ENCODE peak calls at places on chromosomes 2 and 18, in ten cellular contexts. P is A549, D is colonic mucosa, F is mesothelial cell of epicardium, A is tibial artery, E is choroid plexus epithelial cell, J is MCF 10A, U is left lung, T is heart right ventricle, M is fibroblast of lung. S is an unnamed sample.

GRCh38 chr2:98483257-98483861 is 38.7 kb downstream of the INPP4A start:
- DNase-seq in J (no peak), D (no peak), U (no peak), E (no peak), T (no peak), P (no peak), M (no peak), A (no peak), F (no peak), S (no peak)

GRCh38 chr2:96315400-96316071 is 9.6 kb upstream of the ITPRIPL1 start:
- DNase-seq in E (peak), J (peak), D (no peak), P (peak), F (no peak), A (no peak), U (no peak), M (peak), T (no peak), S (no peak)

GRCh38 chr18:68642003-68642402 is 72.9 kb downstream of the TMX3 start:
- DNase-seq in P (no peak), T (no peak), F (no peak), M (no peak), U (no peak), D (no peak), A (no peak), J (no peak), E (no peak), S (no peak)

GRCh38 chr2:72770879-72771461 is 54.9 kb downstream of the EXOC6B start:
- DNase-seq in J (peak), F (no peak), M (peak), P (peak), E (peak), T (no peak), D (peak), A (peak), U (no peak), S (peak)

GRCh38 chr18:63320690-63321265 is 1.2 kb upstream of the BCL2 start:
- DNase-seq in U (peak), P (peak), J (peak), F (peak), T (peak), D (peak), A (peak), M (peak), E (peak), S (no peak)

GRCh38 chr2:70190086-70190412 is 770 bp downstream of the C2orf42 start:
- DNase-seq in A (no peak), T (no peak), U (no peak), P (no peak), J (no peak), F (no peak), E (peak), M (no peak), D (peak), S (no peak)

GRCh38 chr2:213834331-213834730 is 550.1 kb downstream of the SPAG16 start:
- DNase-seq in T (no peak), E (peak), U (no peak), M (peak), J (peak), D (no peak), P (peak), F (no peak), A (peak), S (no peak)

GRCh38 chr18:58611471-58612131 is 17.3 kb downstream of the ALPK2 start:
- DNase-seq in D (no peak), F (no peak), M (peak), P (peak), E (peak), J (peak), U (no peak), A (no peak), T (no peak), S (no peak)

GRCh38 chr18:73232933-73233332 is 365.1 kb upstream of the NETO1 start:
- DNase-seq in P (no peak), U (no peak), T (no peak), A (no peak), F (no peak), M (peak), J (no peak), D (no peak), E (no peak), S (no peak)

DNA sequence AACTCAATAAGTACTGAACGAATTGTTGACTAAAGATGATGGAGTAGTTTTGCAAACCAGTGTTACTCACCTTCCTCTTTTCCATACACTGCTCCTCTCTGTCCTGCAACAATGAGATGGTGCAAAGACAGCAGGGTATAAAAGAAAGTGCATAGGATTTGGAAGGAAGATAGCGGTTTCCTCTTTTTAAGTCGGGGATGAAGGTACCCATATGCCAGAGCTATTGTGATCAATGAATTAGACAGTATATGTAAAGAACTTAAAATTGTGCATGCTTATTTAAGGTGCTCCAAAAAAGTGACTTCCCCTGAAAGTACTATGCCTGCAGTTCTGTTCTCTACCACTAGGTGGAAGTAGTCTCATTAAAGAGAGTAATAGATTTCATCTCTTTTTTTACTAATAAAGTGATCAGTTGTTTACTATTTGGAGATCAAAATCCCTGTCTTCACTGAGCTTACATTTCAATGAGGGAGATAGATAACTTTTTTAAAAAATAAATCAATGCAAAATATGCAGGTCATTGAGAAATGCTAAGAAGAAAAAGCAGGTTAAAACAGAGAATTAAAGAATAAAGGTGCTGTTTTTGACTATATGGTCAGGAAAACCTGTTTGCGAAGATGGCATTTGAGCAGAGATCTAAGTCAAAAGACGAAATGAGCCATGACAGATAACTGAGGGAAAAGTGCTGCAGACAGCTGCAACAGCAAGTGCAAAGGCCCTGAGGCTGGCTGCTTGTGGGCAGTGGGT is 339.7 kb upstream of the SLC14A2 start:
- DNase-seq in P (peak), J (peak), T (no peak), D (no peak), E (peak), F (no peak), M (peak), U (no peak), A (no peak), S (no peak)
- TF ChIP-seq CTCF in P (no peak), J (peak), T (peak), D (peak), E (peak), F (peak), M (peak), U (peak), A (peak), S (no peak)

GRCh38 chr18:32439802-32440201 is 30.9 kb downstream of the GAREM1 start:
- DNase-seq in E (no peak), F (no peak), M (no peak), U (no peak), T (no peak), P (peak), D (peak), A (no peak), J (peak), S (no peak)
- TF ChIP-seq CTCF in E (peak), F (no peak), M (peak), U (no peak), T (peak), P (no peak), D (no peak), A (no peak), J (peak), S (no peak)

GRCh38 chr2:43212216-43212828 is 14.1 kb downstream of the ZFP36L2 start:
- DNase-seq in D (peak), F (no peak), P (no peak), E (no peak), A (no peak), T (no peak), M (no peak), J (no peak), U (peak), S (no peak)

GRCh38 chr2:43215673-43216255 is 10.6 kb downstream of the ZFP36L2 start:
- DNase-seq in D (no peak), M (no peak), E (no peak), U (no peak), J (no peak), P (no peak), F (no peak), A (no peak), T (no peak), S (no peak)

GRCh38 chr2:43212931-43213330 is 13.5 kb downstream of the ZFP36L2 start:
- DNase-seq in J (no peak), T (peak), E (no peak), M (no peak), A (peak), U (peak), F (no peak), D (peak), P (no peak), S (no peak)

GRCh38 chr2:43216629-43217028 is 9.8 kb downstream of the ZFP36L2 start:
- DNase-seq in A (no peak), P (no peak), U (no peak), E (no peak), M (no peak), D (no peak), T (no peak), F (no peak), J (no peak), S (no peak)

GRCh38 chr2:43214253-43214652 is 12.2 kb downstream of the ZFP36L2 start:
- DNase-seq in F (no peak), D (no peak), A (no peak), P (no peak), J (no peak), U (no peak), M (no peak), T (no peak), E (no peak), S (no peak)
- TF ChIP-seq CTCF in F (no peak), D (no peak), A (no peak), P (no peak), J (no peak), U (no peak), M (no peak), T (no peak), E (peak), S (no peak)

DNA sequence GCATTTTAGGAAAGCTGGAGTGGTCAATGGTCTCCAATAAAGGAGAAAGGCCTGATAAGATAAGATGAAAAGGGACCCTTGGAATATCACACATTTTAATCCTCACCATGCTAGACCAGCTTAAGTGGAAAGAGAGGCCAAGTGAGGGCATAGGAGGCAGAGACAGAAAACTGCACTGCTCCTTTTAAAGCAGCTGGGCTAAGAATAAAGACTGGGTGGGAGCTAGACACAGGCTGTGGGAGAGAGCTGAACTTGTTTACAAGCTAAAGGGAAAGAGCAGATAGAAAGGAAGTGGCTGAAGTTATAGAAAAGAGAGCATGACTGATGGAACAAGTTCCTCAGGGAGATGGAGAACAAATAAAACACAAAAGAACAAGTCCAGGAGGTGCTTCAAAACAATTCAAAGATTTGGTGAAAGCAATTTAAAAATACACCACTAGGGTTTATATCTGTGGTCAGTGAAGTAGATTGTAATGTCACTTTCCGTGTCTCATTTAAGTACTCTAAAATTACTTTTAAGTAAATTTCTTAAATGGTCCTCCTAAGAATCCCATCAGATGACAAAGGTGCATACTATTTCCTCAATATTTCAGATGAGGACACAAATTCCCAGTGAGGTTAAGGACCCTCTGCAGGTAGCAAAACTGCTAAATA is 7.5 kb downstream of the COL5A2 start:
- DNase-seq in F (no peak), J (no peak), U (no peak), E (peak), A (no peak), T (no peak), P (no peak), M (no peak), D (no peak), S (no peak)
- TF ChIP-seq CTCF in F (peak), J (no peak), U (no peak), E (no peak), A (peak), T (no peak), P (no peak), M (no peak), D (no peak), S (no peak)

GRCh38 chr2:122525341-122525740 is 769.9 kb downstream of the TSN start:
- DNase-seq in P (no peak), F (no peak), J (no peak), D (no peak), T (no peak), M (peak), U (no peak), E (no peak), A (no peak), S (no peak)

GRCh38 chr2:122520212-122520611 is 764.8 kb downstream of the TSN start:
- DNase-seq in F (no peak), M (no peak), T (no peak), P (no peak), D (no peak), J (no peak), A (no peak), E (no peak), U (no peak), S (no peak)

GRCh38 chr2:122523981-122524380 is 768.5 kb downstream of the TSN start:
- DNase-seq in E (no peak), T (no peak), P (no peak), M (no peak), F (no peak), D (no peak), U (no peak), J (no peak), A (no peak), S (no peak)

GRCh38 chr2:122519806-122520205 is 764.4 kb downstream of the TSN start:
- DNase-seq in J (peak), A (no peak), P (no peak), D (no peak), T (no peak), M (no peak), F (no peak), U (no peak), E (no peak), S (no peak)

DNA sequence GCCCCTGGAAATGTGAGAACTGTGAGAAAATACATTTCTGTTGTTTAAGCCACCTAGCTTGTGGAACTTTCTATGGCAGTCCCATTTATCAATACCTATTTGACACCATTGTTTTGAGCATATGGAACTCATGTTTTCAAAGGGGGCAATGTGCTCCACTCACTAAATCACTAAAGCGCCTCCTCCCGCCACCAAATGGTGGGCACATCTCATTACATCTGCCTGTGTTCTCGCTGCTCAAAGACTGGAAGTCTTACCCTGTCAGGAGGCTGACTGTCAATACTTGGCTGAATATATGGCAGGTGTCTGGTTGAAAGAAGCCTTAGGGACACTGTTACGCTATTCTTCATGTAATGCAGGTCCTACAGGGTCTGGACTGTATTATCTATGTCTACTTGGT is 767.7 kb downstream of the TSN start:
- DNase-seq in T (no peak), M (no peak), J (no peak), E (no peak), A (no peak), F (no peak), D (no peak), P (no peak), U (no peak), S (no peak)
- TF ChIP-seq CTCF in T (no peak), M (no peak), J (no peak), E (no peak), A (no peak), F (no peak), D (no peak), P (no peak), U (no peak), S (no peak)

GRCh38 chr18:46179306-46179705 is 75.1 kb downstream of the HAUS1 start:
- DNase-seq in P (no peak), A (no peak), M (no peak), E (no peak), F (no peak), D (no peak), T (no peak), J (no peak), U (no peak), S (no peak)

GRCh38 chr18:46169464-46169941 is 65.3 kb downstream of the HAUS1 start:
- DNase-seq in J (peak), U (no peak), F (no peak), D (no peak), P (peak), M (peak), A (no peak), T (no peak), E (peak), S (no peak)

GRCh38 chr18:46171331-46171730 is 67.1 kb downstream of the HAUS1 start:
- DNase-seq in P (no peak), M (no peak), U (no peak), A (no peak), J (no peak), T (no peak), D (no peak), E (no peak), F (no peak), S (no peak)

GRCh38 chr18:46173393-46174316 is 69.5 kb downstream of the HAUS1 start:
- DNase-seq in M (peak), T (peak), J (peak), F (peak), P (peak), D (peak), A (peak), E (peak), U (peak), S (peak)

DNA sequence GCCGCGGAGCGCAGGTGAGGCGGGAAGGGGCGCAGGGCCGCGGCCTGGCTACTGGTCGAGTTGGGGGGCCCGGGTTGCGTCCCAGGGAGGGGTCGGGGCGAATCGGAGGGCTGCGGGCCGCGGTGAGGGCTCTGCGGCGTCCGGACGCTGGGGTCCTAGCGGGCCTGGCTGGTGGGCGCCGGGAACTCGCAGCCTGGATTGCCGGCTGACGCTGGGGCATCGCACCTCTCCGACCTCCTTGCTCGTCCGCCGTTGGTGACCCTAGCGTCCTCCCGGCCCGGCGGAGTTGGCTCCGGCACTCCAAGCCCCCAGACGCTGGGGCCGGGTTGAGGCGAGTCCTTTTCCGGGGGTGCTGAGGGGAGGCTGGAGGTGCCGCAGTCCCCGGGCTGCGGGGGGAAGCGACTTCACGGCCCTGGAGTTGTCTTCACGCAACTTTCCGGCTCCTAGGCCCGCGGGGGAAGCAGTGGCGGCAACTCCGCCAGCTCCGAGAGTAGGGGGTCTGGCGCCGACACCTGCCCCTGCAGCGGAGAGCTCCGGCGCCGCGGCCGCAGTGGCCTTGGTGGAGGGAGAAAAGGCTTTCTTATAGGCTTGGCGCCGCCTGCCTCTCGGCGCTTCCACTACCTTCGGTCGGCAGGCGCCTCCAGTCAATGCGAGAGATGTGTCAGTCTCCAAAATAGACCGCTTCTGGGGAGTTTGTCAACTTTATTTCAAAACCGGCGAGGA is 70.3 kb downstream of the HAUS1 start:
- DNase-seq in T (peak), M (peak), F (peak), U (peak), J (peak), A (no peak), P (no peak), E (peak), D (peak), S (no peak)
- TF ChIP-seq CTCF in T (peak), M (peak), F (no peak), U (no peak), J (no peak), A (no peak), P (no peak), E (peak), D (no peak), S (no peak)

S was measured in omental fat pad.